ENCODE peak calls at places on chromosomes 5 and 9, in four cellular contexts. One of them, this sample, is unnamed.

GRCh38 chr5:179765400-179765799 is 28.4 kb upstream of the LTC4S start:
- DNase-seq in SK-N-SH: peak; percentile 8
- DNase-seq in HepG2: no peak
- DNase-seq in GM12891: no peak
- DNase-seq in this sample: no peak

GRCh38 chr9:21696411-21696865 is 106.0 kb upstream of the MTAP start:
- DNase-seq in SK-N-SH: peak; percentile 18
- DNase-seq in HepG2: peak; percentile 5
- DNase-seq in GM12891: no peak
- DNase-seq in this sample: no peak

GRCh38 chr5:173498286-173498685 is 118.2 kb downstream of the BOD1 start:
- DNase-seq in SK-N-SH: no peak
- DNase-seq in HepG2: no peak
- DNase-seq in GM12891: no peak
- DNase-seq in this sample: no peak

GRCh38 chr9:125747765-125748510 is 765 bp downstream of the PBX3 start:
- DNase-seq in SK-N-SH: peak; percentile 61
- DNase-seq in HepG2: no peak
- DNase-seq in GM12891: peak; percentile 26
- DNase-seq in this sample: peak; percentile 31

GRCh38 chr5:125274211-125274610 is 527.8 kb upstream of the ZNF608 start:
- DNase-seq in SK-N-SH: no peak
- DNase-seq in HepG2: no peak
- DNase-seq in GM12891: no peak
- DNase-seq in this sample: no peak

GRCh38 chr5:150446583-150446982 is 3.0 kb downstream of the RPS14 start:
- DNase-seq in SK-N-SH: no peak
- DNase-seq in HepG2: no peak
- DNase-seq in GM12891: no peak
- DNase-seq in this sample: no peak

GRCh38 chr5:169641253-169641652 is 4.2 kb downstream of the DOCK2 start:
- DNase-seq in SK-N-SH: no peak
- DNase-seq in HepG2: no peak
- DNase-seq in GM12891: no peak
- DNase-seq in this sample: no peak

GRCh38 chr9:107108367-107108766 is 174.7 kb upstream of the RAD23B start:
- DNase-seq in SK-N-SH: no peak
- DNase-seq in HepG2: no peak
- DNase-seq in GM12891: no peak
- DNase-seq in this sample: no peak

GRCh38 chr5:57642698-57643097 is 160.1 kb upstream of the ACTBL2 start:
- DNase-seq in SK-N-SH: no peak
- DNase-seq in HepG2: no peak
- DNase-seq in GM12891: no peak
- DNase-seq in this sample: no peak

GRCh38 chr9:108105885-108106284 is 616.3 kb upstream of the KLF4 start:
- DNase-seq in SK-N-SH: no peak
- DNase-seq in HepG2: no peak
- DNase-seq in GM12891: no peak
- DNase-seq in this sample: no peak

GRCh38 chr5:167934561-167934971 is 356.9 kb upstream of the WWC1 start:
- DNase-seq in SK-N-SH: no peak
- DNase-seq in HepG2: no peak
- DNase-seq in GM12891: no peak
- DNase-seq in this sample: no peak

GRCh38 chr9:113598883-113599282 is 135.4 kb downstream of the RGS3 start:
- DNase-seq in SK-N-SH: no peak
- DNase-seq in HepG2: no peak
- DNase-seq in GM12891: no peak
- DNase-seq in this sample: no peak

GRCh38 chr9:84772511-84772910 is 103.0 kb downstream of the NTRK2 start:
- DNase-seq in SK-N-SH: no peak
- DNase-seq in HepG2: no peak
- DNase-seq in GM12891: no peak
- DNase-seq in this sample: no peak

GRCh38 chr5:19986806-19987205 is 1.2 kb downstream of the CDH18 start:
- DNase-seq in SK-N-SH: no peak
- DNase-seq in HepG2: no peak
- DNase-seq in GM12891: no peak
- DNase-seq in this sample: no peak

GRCh38 chr9:88781500-88782391 is 209.5 kb upstream of the S1PR3 start:
- DNase-seq in SK-N-SH: peak; percentile 36
- DNase-seq in HepG2: peak; percentile 23
- DNase-seq in GM12891: no peak
- DNase-seq in this sample: no peak

GRCh38 chr5:112125910-112126309 is 293.2 kb downstream of the EPB41L4A start:
- DNase-seq in SK-N-SH: peak; percentile 19
- DNase-seq in HepG2: no peak
- DNase-seq in GM12891: no peak
- DNase-seq in this sample: no peak

GRCh38 chr5:143837306-143837848 is 25.4 kb downstream of the HMHB1 start:
- DNase-seq in SK-N-SH: peak; percentile 54
- DNase-seq in HepG2: no peak
- DNase-seq in GM12891: no peak
- DNase-seq in this sample: no peak

GRCh38 chr9:87213948-87214347 is 266.6 kb upstream of the GAS1 start:
- DNase-seq in SK-N-SH: no peak
- DNase-seq in HepG2: no peak
- DNase-seq in GM12891: no peak
- DNase-seq in this sample: no peak

GRCh38 chr5:14413331-14413750 is 168.3 kb upstream of the OTULINL start:
- DNase-seq in SK-N-SH: no peak
- DNase-seq in HepG2: no peak
- DNase-seq in GM12891: no peak
- DNase-seq in this sample: no peak

GRCh38 chr5:73867344-73868335 is 241.6 kb downstream of the ARHGEF28 start:
- DNase-seq in SK-N-SH: no peak
- DNase-seq in HepG2: no peak
- DNase-seq in GM12891: no peak
- DNase-seq in this sample: no peak

GRCh38 chr5:27450607-27451006 is 412.2 kb upstream of the CDH9 start:
- DNase-seq in SK-N-SH: no peak
- DNase-seq in HepG2: no peak
- DNase-seq in GM12891: no peak
- DNase-seq in this sample: no peak

GRCh38 chr5:154444559-154445421 is 1.0 kb upstream of the SAP30L start:
- DNase-seq in SK-N-SH: peak; percentile 57
- DNase-seq in HepG2: no peak
- DNase-seq in GM12891: peak; percentile 15
- DNase-seq in this sample: peak; percentile 21

GRCh38 chr5:7876867-7877266 is 7.9 kb downstream of the MTRR start:
- DNase-seq in SK-N-SH: no peak
- DNase-seq in HepG2: no peak
- DNase-seq in GM12891: no peak
- DNase-seq in this sample: no peak

GRCh38 chr9:135849186-135849585 is 58.2 kb downstream of the CAMSAP1 start:
- DNase-seq in SK-N-SH: no peak
- DNase-seq in HepG2: no peak
- DNase-seq in GM12891: no peak
- DNase-seq in this sample: no peak

GRCh38 chr5:133029321-133029720 is 3.0 kb upstream of the ZCCHC10 start:
- DNase-seq in SK-N-SH: no peak
- DNase-seq in HepG2: no peak
- DNase-seq in GM12891: no peak
- DNase-seq in this sample: no peak

GRCh38 chr9:75950983-75951382 is 60.5 kb downstream of the PCSK5 start:
- DNase-seq in SK-N-SH: no peak
- DNase-seq in HepG2: peak; percentile 46
- DNase-seq in GM12891: no peak
- DNase-seq in this sample: no peak

GRCh38 chr5:33046091-33046490 is 335.0 kb downstream of the NPR3 start:
- DNase-seq in SK-N-SH: no peak
- DNase-seq in HepG2: no peak
- DNase-seq in GM12891: no peak
- DNase-seq in this sample: no peak

GRCh38 chr5:32583582-32584232 is 1.6 kb upstream of the SUB1 start:
- DNase-seq in SK-N-SH: no peak
- DNase-seq in HepG2: no peak
- DNase-seq in GM12891: peak; percentile 39
- DNase-seq in this sample: no peak

GRCh38 chr5:10272053-10272869 is 22.2 kb downstream of the CCT5 start:
- DNase-seq in SK-N-SH: no peak
- DNase-seq in HepG2: no peak
- DNase-seq in GM12891: no peak
- DNase-seq in this sample: no peak

GRCh38 chr9:74645007-74645639 is 148.0 kb downstream of the RORB start:
- DNase-seq in SK-N-SH: peak; percentile 32
- DNase-seq in HepG2: peak; percentile 18
- DNase-seq in GM12891: no peak
- DNase-seq in this sample: no peak

GRCh38 chr5:173271371-173271770 is 36.4 kb upstream of the NKX2-5 start:
- DNase-seq in SK-N-SH: no peak
- DNase-seq in HepG2: no peak
- DNase-seq in GM12891: no peak
- DNase-seq in this sample: no peak

GRCh38 chr9:129964901-129965734 is 77.9 kb downstream of the FNBP1 start:
- DNase-seq in SK-N-SH: no peak
- DNase-seq in HepG2: no peak
- DNase-seq in GM12891: no peak
- DNase-seq in this sample: no peak

GRCh38 chr5:34915856-34916192 is 313 bp downstream of the BRIX1 start:
- DNase-seq in SK-N-SH: no peak
- DNase-seq in HepG2: no peak
- DNase-seq in GM12891: no peak
- DNase-seq in this sample: no peak

GRCh38 chr5:119031905-119032304 is 39.0 kb upstream of the DMXL1 start:
- DNase-seq in SK-N-SH: no peak
- DNase-seq in HepG2: no peak
- DNase-seq in GM12891: no peak
- DNase-seq in this sample: no peak

DNA sequence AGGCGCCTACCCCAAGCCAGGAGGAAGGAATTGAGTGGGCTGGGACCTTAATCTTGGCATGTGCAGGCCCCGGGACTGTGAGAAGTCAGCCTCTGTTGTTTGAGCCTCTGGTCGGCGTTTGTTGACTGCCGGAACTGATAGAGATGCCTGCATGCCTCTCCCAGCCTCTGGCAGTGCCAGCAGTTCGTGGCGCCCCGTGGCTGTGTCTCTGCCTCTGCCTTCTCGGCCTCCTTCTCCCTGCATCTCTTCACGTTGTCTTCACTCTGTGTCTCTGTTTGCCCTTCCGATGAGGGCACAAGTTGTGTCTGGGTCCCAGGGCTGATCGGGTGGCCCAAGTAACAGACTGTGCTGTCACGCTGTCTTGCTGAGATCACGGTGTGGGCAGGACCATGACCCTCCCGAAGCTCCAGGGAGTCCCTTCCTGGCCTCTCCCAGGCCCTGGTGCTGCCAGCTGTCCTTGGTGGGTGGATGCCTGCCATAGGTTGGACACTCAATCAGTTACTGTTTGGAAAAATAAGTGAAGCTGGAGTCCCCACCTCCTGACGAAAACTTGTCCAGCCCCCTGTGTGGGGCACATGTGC is 133.5 kb upstream of the LPCAT1 start:
- DNase-seq in SK-N-SH: peak; percentile 24
- DNase-seq in HepG2: no peak
- DNase-seq in GM12891: no peak
- DNase-seq in this sample: no peak
- TF ChIP-seq TAF1 in SK-N-SH: no peak
- TF ChIP-seq TAF1 in HepG2: no peak
- TF ChIP-seq TAF1 in GM12891: no peak
- TF ChIP-seq TAF1 in this sample: no peak

GRCh38 chr9:134371731-134372130 is 45.5 kb downstream of the RXRA start:
- DNase-seq in SK-N-SH: no peak
- DNase-seq in HepG2: no peak
- DNase-seq in GM12891: no peak
- DNase-seq in this sample: no peak
- TF ChIP-seq POLR2AphosphoS5 in SK-N-SH: no peak
- TF ChIP-seq POLR2AphosphoS5 in HepG2: no peak
- TF ChIP-seq POLR2AphosphoS5 in GM12891: no peak
- TF ChIP-seq POLR2AphosphoS5 in this sample: no peak

DNA sequence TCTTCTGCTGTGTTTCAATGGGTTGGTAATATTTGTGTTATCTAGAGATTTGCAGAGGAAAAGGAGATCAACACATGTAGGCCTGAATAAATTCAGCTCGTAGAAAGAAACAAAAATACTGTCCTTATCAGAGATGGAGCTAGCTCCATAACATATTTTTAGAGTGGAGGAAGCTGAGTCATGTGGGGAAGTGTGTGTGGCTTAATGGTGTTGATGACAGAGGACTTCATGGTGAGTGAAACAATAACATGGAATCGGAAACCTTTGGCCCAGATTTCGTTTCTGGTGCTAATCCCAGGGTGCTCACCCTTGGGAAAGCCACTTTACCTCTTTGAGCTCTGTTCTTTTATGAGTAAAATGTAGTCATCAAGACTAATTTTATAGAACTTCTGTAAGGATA is 825.0 kb downstream of the TLR4 start:
- DNase-seq in SK-N-SH: no peak
- DNase-seq in HepG2: no peak
- DNase-seq in GM12891: no peak
- DNase-seq in this sample: no peak
- TF ChIP-seq TAF1 in SK-N-SH: no peak
- TF ChIP-seq TAF1 in HepG2: no peak
- TF ChIP-seq TAF1 in GM12891: no peak
- TF ChIP-seq TAF1 in this sample: no peak

DNA sequence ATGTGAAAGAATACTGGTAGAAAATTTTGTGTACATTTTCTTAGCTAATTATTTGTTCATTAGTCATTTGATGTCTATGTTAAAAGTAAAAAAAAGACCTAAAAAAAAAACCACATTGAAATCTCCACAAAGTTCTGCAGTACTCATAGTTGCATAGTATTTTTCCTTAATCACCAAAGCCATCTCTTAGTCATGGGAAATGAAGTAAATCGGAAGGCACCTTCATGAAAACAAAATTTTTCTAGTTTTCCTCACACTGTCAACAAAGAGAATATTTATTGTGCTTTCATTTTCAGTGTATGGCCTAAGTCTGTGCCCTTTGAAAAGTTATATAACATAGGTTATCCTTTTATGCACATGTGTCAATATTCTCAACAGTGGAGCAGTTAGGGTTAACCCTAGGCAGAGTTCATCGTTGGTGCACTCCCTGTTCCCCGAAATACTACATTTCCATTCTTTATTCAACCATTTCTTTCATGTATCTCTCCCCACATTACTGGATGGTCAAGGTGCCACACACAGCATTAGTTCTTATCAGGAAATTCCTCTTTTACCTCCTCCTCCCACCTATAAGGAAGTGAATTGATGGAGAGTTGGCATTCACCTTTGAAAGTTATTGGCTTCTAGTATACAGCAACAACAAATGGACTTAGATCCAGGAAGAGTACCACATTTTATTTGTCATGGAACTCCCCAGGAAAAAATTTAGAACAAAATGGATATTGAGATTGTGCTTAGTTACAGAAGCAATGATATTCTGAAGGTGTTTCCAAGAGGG is 93.1 kb downstream of the NUDT12 start:
- DNase-seq in SK-N-SH: no peak
- DNase-seq in HepG2: no peak
- DNase-seq in GM12891: no peak
- DNase-seq in this sample: no peak
- TF ChIP-seq POLR2AphosphoS5 in SK-N-SH: no peak
- TF ChIP-seq POLR2AphosphoS5 in HepG2: no peak
- TF ChIP-seq POLR2AphosphoS5 in GM12891: no peak
- TF ChIP-seq POLR2AphosphoS5 in this sample: no peak

This sample was measured in GM12892.